ENCODE peak calls at places on chromosomes 13 and 19, in six cellular contexts. One of them, this sample, is unnamed.

GRCh38 chr13:101026736-101027398 is 352.3 kb upstream of the TMTC4 start:
- DNase-seq in Peyer's patch: no peak
- DNase-seq in stomach: no peak
- DNase-seq in upper lobe of right lung: no peak
- DNase-seq in psoas muscle: no peak
- DNase-seq in IMR-90: no peak
- DNase-seq in this sample: no peak

GRCh38 chr13:27131202-27131623 is 40.4 kb downstream of the USP12 start:
- DNase-seq in Peyer's patch: peak; percentile 57
- DNase-seq in stomach: no peak
- DNase-seq in upper lobe of right lung: no peak
- DNase-seq in IMR-90: peak; percentile 55
- DNase-seq in psoas muscle: no peak
- DNase-seq in this sample: no peak

GRCh38 chr13:91986771-91987515 is 588.5 kb downstream of the GPC5 start:
- DNase-seq in stomach: no peak
- DNase-seq in psoas muscle: no peak
- DNase-seq in Peyer's patch: no peak
- DNase-seq in upper lobe of right lung: no peak
- DNase-seq in IMR-90: no peak
- DNase-seq in this sample: no peak

GRCh38 chr13:29435125-29435911 is 160.2 kb downstream of the SLC7A1 start:
- DNase-seq in upper lobe of right lung: no peak
- DNase-seq in Peyer's patch: no peak
- DNase-seq in IMR-90: peak; percentile 91
- DNase-seq in stomach: no peak
- DNase-seq in psoas muscle: no peak
- DNase-seq in this sample: no peak

GRCh38 chr19:10935371-10936059 is 6.9 kb downstream of the TIMM29 start:
- DNase-seq in Peyer's patch: no peak
- DNase-seq in psoas muscle: no peak
- DNase-seq in stomach: no peak
- DNase-seq in upper lobe of right lung: no peak
- DNase-seq in IMR-90: no peak
- DNase-seq in this sample: no peak

GRCh38 chr13:110820311-110820710 is 94.6 kb downstream of the ANKRD10 start:
- DNase-seq in stomach: no peak
- DNase-seq in Peyer's patch: no peak
- DNase-seq in psoas muscle: no peak
- DNase-seq in upper lobe of right lung: no peak
- DNase-seq in IMR-90: no peak
- DNase-seq in this sample: no peak

GRCh38 chr13:99374994-99375805 is 68.0 kb upstream of the GPR183 start:
- DNase-seq in IMR-90: no peak
- DNase-seq in stomach: no peak
- DNase-seq in upper lobe of right lung: no peak
- DNase-seq in psoas muscle: no peak
- DNase-seq in Peyer's patch: peak; percentile 93
- DNase-seq in this sample: peak; percentile 69

GRCh38 chr13:113904411-113904810 is 40.5 kb upstream of the GAS6 start:
- DNase-seq in upper lobe of right lung: peak; percentile 66
- DNase-seq in stomach: peak; percentile 67
- DNase-seq in IMR-90: peak; percentile 43
- DNase-seq in Peyer's patch: peak; percentile 82
- DNase-seq in psoas muscle: peak; percentile 53
- DNase-seq in this sample: peak; percentile 72

GRCh38 chr19:35013820-35014754 is 14.0 kb downstream of the GRAMD1A start:
- DNase-seq in Peyer's patch: peak; percentile 85
- DNase-seq in upper lobe of right lung: no peak
- DNase-seq in stomach: no peak
- DNase-seq in psoas muscle: no peak
- DNase-seq in IMR-90: no peak
- DNase-seq in this sample: peak; percentile 71

GRCh38 chr19:16360738-16361137 is 36.1 kb downstream of the KLF2 start:
- DNase-seq in stomach: no peak
- DNase-seq in psoas muscle: no peak
- DNase-seq in Peyer's patch: no peak
- DNase-seq in upper lobe of right lung: no peak
- DNase-seq in IMR-90: no peak
- DNase-seq in this sample: no peak

GRCh38 chr19:13748169-13748884 is 16.0 kb upstream of the MRI1 start:
- DNase-seq in psoas muscle: no peak
- DNase-seq in Peyer's patch: peak; percentile 67
- DNase-seq in IMR-90: peak; percentile 74
- DNase-seq in stomach: no peak
- DNase-seq in upper lobe of right lung: no peak
- DNase-seq in this sample: no peak

GRCh38 chr13:94416454-94417080 is 62.9 kb downstream of the DCT start:
- DNase-seq in stomach: no peak
- DNase-seq in psoas muscle: no peak
- DNase-seq in IMR-90: peak; percentile 24
- DNase-seq in upper lobe of right lung: no peak
- DNase-seq in Peyer's patch: no peak
- DNase-seq in this sample: no peak

GRCh38 chr13:108962652-108963051 is 333.2 kb downstream of the MYO16 start:
- DNase-seq in Peyer's patch: no peak
- DNase-seq in psoas muscle: no peak
- DNase-seq in IMR-90: no peak
- DNase-seq in stomach: no peak
- DNase-seq in upper lobe of right lung: no peak
- DNase-seq in this sample: no peak

GRCh38 chr19:35272122-35272715 is 3.5 kb downstream of the USF2 start:
- DNase-seq in psoas muscle: no peak
- DNase-seq in upper lobe of right lung: no peak
- DNase-seq in IMR-90: no peak
- DNase-seq in stomach: no peak
- DNase-seq in Peyer's patch: no peak
- DNase-seq in this sample: no peak

GRCh38 chr13:29963086-29963485 is 112.7 kb upstream of the UBL3 start:
- DNase-seq in stomach: no peak
- DNase-seq in upper lobe of right lung: no peak
- DNase-seq in psoas muscle: no peak
- DNase-seq in IMR-90: no peak
- DNase-seq in Peyer's patch: no peak
- DNase-seq in this sample: no peak

GRCh38 chr19:30558793-30559192 is 186.6 kb downstream of the ZNF536 start:
- DNase-seq in Peyer's patch: peak; percentile 4
- DNase-seq in psoas muscle: no peak
- DNase-seq in IMR-90: no peak
- DNase-seq in upper lobe of right lung: no peak
- DNase-seq in stomach: no peak
- DNase-seq in this sample: no peak
- H3K27ac ChIP-seq in Peyer's patch: no peak overlapping the region
- H3K27ac ChIP-seq in psoas muscle: no peak overlapping the region
- H3K27ac ChIP-seq in IMR-90: no peak overlapping the region
- H3K27ac ChIP-seq in upper lobe of right lung: no peak overlapping the region
- H3K27ac ChIP-seq in stomach: no peak overlapping the region
- H3K27ac ChIP-seq in this sample: no peak overlapping the region

GRCh38 chr19:55058781-55059610 is 4.0 kb downstream of the RDH13 start:
- DNase-seq in psoas muscle: no peak
- DNase-seq in IMR-90: no peak
- DNase-seq in Peyer's patch: no peak
- DNase-seq in upper lobe of right lung: no peak
- DNase-seq in stomach: no peak
- DNase-seq in this sample: no peak
- TF ChIP-seq CTCF in psoas muscle: no peak
- TF ChIP-seq CTCF in IMR-90: no peak
- TF ChIP-seq CTCF in Peyer's patch: no peak
- TF ChIP-seq CTCF in upper lobe of right lung: no peak
- TF ChIP-seq CTCF in stomach: no peak
- TF ChIP-seq CTCF in this sample: no peak

GRCh38 chr19:40377876-40378385 is 12.1 kb downstream of the HIPK4 start:
- DNase-seq in IMR-90: no peak
- DNase-seq in stomach: no peak
- DNase-seq in upper lobe of right lung: no peak
- DNase-seq in psoas muscle: no peak
- DNase-seq in Peyer's patch: no peak
- DNase-seq in this sample: no peak

GRCh38 chr19:40381321-40381720 is 8.7 kb downstream of the HIPK4 start:
- DNase-seq in stomach: no peak
- DNase-seq in upper lobe of right lung: no peak
- DNase-seq in Peyer's patch: no peak
- DNase-seq in IMR-90: no peak
- DNase-seq in psoas muscle: no peak
- DNase-seq in this sample: no peak

GRCh38 chr19:40378509-40378908 is 11.5 kb downstream of the HIPK4 start:
- DNase-seq in psoas muscle: no peak
- DNase-seq in IMR-90: no peak
- DNase-seq in upper lobe of right lung: no peak
- DNase-seq in Peyer's patch: no peak
- DNase-seq in stomach: no peak
- DNase-seq in this sample: no peak

GRCh38 chr19:40380199-40381037 is 9.6 kb downstream of the HIPK4 start:
- DNase-seq in psoas muscle: no peak
- DNase-seq in upper lobe of right lung: no peak
- DNase-seq in Peyer's patch: no peak
- DNase-seq in stomach: no peak
- DNase-seq in IMR-90: no peak
- DNase-seq in this sample: no peak

DNA sequence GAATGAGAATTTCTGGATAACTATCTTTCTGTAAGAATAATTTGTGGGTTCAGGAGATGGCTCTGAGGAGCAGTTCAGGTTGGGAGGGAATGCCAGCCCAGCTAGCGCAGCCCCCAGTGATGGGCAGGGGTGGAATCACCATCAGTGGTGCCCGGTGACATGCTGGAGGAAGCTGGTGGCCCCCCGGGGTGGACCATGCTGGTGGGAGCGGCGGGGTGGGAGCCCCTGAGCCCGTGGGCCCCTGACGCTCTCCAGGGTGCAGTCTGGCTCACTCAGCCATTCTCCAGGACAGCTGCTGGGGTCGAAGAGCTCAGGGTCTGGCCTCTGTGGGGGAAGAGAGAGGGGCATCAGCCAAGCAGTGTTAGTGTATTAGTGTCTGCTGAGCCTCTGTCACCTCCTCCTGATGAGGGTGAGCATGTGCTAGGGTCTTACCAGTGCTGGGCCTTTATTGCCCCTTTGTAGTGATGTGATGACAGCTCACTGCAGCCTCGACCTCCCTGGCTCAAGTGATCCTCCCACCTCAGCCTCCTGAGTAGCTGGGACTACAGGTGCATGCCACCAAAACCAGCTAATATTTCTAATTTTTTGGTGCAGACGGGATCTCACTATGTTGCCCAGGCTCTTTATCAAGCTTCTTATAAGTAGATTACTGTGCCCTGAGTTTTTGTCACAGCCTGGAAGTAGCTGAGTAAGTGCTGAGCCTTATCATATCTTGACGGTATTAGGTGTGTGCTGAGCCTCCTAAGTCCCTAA is 10.4 kb downstream of the HIPK4 start:
- DNase-seq in psoas muscle: no peak
- DNase-seq in upper lobe of right lung: no peak
- DNase-seq in stomach: no peak
- DNase-seq in Peyer's patch: no peak
- DNase-seq in IMR-90: no peak
- DNase-seq in this sample: no peak
- H3K4me3 ChIP-seq in psoas muscle: no peak overlapping the region
- H3K4me3 ChIP-seq in upper lobe of right lung: no peak overlapping the region
- H3K4me3 ChIP-seq in stomach: no peak overlapping the region
- H3K4me3 ChIP-seq in Peyer's patch: no peak overlapping the region
- H3K4me3 ChIP-seq in IMR-90: no peak overlapping the region
- H3K4me3 ChIP-seq in this sample: no peak overlapping the region

DNA sequence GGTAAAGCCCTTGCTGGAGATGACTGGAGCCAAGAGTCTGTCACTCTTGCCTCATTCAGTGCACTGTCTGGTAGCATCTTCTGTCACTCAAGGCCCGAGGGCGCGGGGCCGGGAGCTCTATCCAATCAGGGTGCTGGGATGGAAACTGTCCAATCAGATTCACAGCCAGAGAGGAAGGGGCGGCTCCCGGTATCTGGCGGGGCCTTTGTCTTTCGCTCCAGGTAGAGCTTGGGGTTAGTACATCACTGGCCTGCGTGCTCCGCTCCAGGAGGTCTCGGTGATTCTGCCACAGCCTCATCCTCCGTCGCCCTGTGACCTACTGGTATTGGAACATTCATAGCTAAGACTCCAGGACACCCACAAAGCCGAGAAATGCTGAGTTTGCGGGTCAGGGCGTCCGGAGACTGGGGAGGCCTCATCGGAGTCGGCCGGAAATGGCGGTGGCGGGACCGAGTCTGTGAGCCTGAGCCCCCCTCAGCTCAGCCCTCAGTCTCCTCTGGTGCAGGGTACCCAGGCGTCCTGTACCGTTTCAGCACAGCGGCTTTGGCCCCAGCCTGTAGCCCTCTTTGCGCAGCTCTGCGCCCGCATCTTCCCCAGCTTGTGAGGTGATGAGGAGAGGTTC is 20.6 kb upstream of the ZNF430 start:
- DNase-seq in Peyer's patch: peak; percentile 91
- DNase-seq in upper lobe of right lung: peak; percentile 75
- DNase-seq in psoas muscle: peak; percentile 81
- DNase-seq in stomach: peak; percentile 53
- DNase-seq in IMR-90: peak; percentile 71
- DNase-seq in this sample: peak; percentile 82
- H3K27ac ChIP-seq in Peyer's patch: no peak overlapping the region
- H3K27ac ChIP-seq in upper lobe of right lung: no peak overlapping the region
- H3K27ac ChIP-seq in psoas muscle: no peak overlapping the region
- H3K27ac ChIP-seq in stomach: no peak overlapping the region
- H3K27ac ChIP-seq in IMR-90: no peak overlapping the region
- H3K27ac ChIP-seq in this sample: no peak overlapping the region

DNA sequence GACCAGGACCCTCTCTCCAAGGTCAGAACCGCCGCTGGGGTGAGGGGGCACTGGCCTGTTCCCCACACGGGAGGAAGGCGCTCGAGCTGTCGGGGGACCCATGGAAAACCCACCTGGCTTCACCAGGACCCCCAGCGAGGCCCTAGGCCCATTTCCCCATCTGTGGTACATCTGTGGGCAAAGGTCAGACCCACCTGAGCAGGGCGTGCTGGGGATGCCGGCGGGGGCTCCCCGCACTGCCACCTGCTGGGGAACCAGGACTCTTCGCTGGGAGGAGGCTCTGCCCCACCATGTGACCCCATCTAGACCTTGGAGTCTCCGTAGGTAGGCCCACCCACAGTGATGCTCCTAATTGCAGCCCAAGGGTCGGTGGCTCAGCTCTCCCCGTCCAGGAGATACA is 511 bp downstream of the WDR88 start:
- DNase-seq in upper lobe of right lung: no peak
- DNase-seq in Peyer's patch: no peak
- DNase-seq in stomach: no peak
- DNase-seq in psoas muscle: no peak
- DNase-seq in IMR-90: no peak
- DNase-seq in this sample: no peak
- TF ChIP-seq CTCF in upper lobe of right lung: no peak
- TF ChIP-seq CTCF in Peyer's patch: no peak
- TF ChIP-seq CTCF in stomach: no peak
- TF ChIP-seq CTCF in psoas muscle: no peak
- TF ChIP-seq CTCF in IMR-90: peak; percentile 19
- TF ChIP-seq CTCF in this sample: no peak

This sample was measured in coronary artery.